ENCODE peak calls at places on chromosome 13, in seven cellular contexts. D is AG04450; P is left ventricle myocardium inferior; L is adipocyte; R is activated gamma-delta T cell treated with anti-CD3 and anti-CD28 coated beads, Interleukin-2, amount 50 U/mL, for 16 hours; O is mesenteric fat pad; G is BE2C. M is an unnamed sample.

GRCh38 chr13:42001580-42001979 is 40.7 kb upstream of the VWA8 start:
- DNase-seq in R (no peak), P (no peak), G (no peak), O (no peak), L (peak), D (peak), M (peak)

GRCh38 chr13:93723316-93723715 is 496.7 kb downstream of the GPC6 start:
- DNase-seq in G (peak), L (peak), P (no peak), D (no peak), O (no peak), R (no peak), M (no peak)

GRCh38 chr13:83221256-83221655 is 661.0 kb downstream of the SLITRK1 start:
- DNase-seq in P (no peak), R (no peak), G (peak), L (no peak), O (no peak), D (no peak), M (no peak)

GRCh38 chr13:32284927-32285632 is 30.1 kb downstream of the ZAR1L start:
- DNase-seq in G (no peak), L (peak), P (no peak), R (no peak), D (no peak), O (no peak), M (peak)

GRCh38 chr13:113648218-113648615 is 9.8 kb downstream of the ATP4B start:
- DNase-seq in G (peak), O (peak), L (no peak), R (no peak), P (peak), D (no peak), M (no peak)

GRCh38 chr13:51235186-51235585 is 13.0 kb downstream of the FAM124A start:
- DNase-seq in L (no peak), G (no peak), R (no peak), O (no peak), D (no peak), P (no peak), M (no peak)

GRCh38 chr13:31947105-31947504 is 84.5 kb upstream of the FRY start:
- DNase-seq in R (no peak), L (no peak), O (no peak), P (no peak), D (no peak), G (no peak), M (no peak)

GRCh38 chr13:105825071-105825470 is 710.4 kb downstream of the EFNB2 start:
- DNase-seq in P (no peak), L (no peak), D (no peak), O (no peak), R (no peak), G (no peak), M (no peak)

GRCh38 chr13:48303331-48304131 is at the start of gene RB1:
- DNase-seq in D (peak), R (peak), P (peak), G (peak), O (peak), L (peak), M (peak)

GRCh38 chr13:86932935-86933334 is 738.2 kb upstream of the SLITRK5 start:
- DNase-seq in L (no peak), O (no peak), P (no peak), G (no peak), D (no peak), R (no peak), M (no peak)

GRCh38 chr13:30927595-30927994 is 4.9 kb upstream of the TEX26 start:
- DNase-seq in P (no peak), D (no peak), L (no peak), O (no peak), G (no peak), R (no peak), M (no peak)

GRCh38 chr13:43071824-43072223 is 48.4 kb downstream of the DNAJC15 start:
- DNase-seq in G (no peak), R (no peak), P (no peak), D (no peak), L (no peak), O (no peak), M (no peak)

GRCh38 chr13:100542546-100543156 is 45.9 kb downstream of the GGACT start:
- DNase-seq in R (no peak), P (no peak), G (no peak), L (peak), D (no peak), O (no peak), M (no peak)

GRCh38 chr13:30159446-30159839 is 147.9 kb downstream of the KATNAL1 start:
- DNase-seq in D (peak), O (no peak), L (peak), G (no peak), R (no peak), P (no peak), M (no peak)

GRCh38 chr13:32019612-32020233 is 11.9 kb upstream of the FRY start:
- DNase-seq in O (no peak), L (peak), D (peak), R (peak), P (no peak), G (peak), M (peak)

GRCh38 chr13:98370806-98371553 is 193.9 kb upstream of the RNF113B start:
- DNase-seq in L (peak), G (no peak), D (peak), P (peak), O (no peak), R (no peak), M (peak)

GRCh38 chr13:48994731-48995130 is 19.0 kb downstream of the FNDC3A start:
- DNase-seq in D (no peak), O (no peak), G (no peak), P (no peak), L (peak), R (no peak), M (no peak)

GRCh38 chr13:101202590-101202989 is 213.7 kb downstream of the NALCN start:
- DNase-seq in O (no peak), P (no peak), R (no peak), L (no peak), G (no peak), D (no peak), M (no peak)